ENCODE peak calls at places on chromosomes 13 and 19, in four cellular contexts. I, X, G and T are unnamed samples.

GRCh38 chr13:94661396-94661795 is 50.9 kb downstream of the SOX21 start:
- DNase-seq in G (no peak), X (no peak), I (no peak), T (no peak)

GRCh38 chr19:45448887-45449299 is 18.9 kb upstream of the FOSB start:
- DNase-seq in G (no peak), I (no peak), X (no peak), T (peak; percentile 57)

GRCh38 chr13:96816874-96817273 is 177.4 kb downstream of the OXGR1 start:
- DNase-seq in G (no peak), I (no peak), X (no peak), T (no peak)

GRCh38 chr19:996051-996838 is 4.0 kb upstream of the GRIN3B start:
- DNase-seq in G (peak; percentile 72), I (peak; percentile 42), X (peak; percentile 47), T (peak; percentile 33)

GRCh38 chr13:31201341-31202024 is 1.7 kb downstream of the B3GLCT start:
- DNase-seq in I (peak; percentile 27), X (no peak), G (no peak), T (no peak)

GRCh38 chr19:3785938-3786824 is at the start of gene MATK:
- DNase-seq in I (no peak), G (peak; percentile 49), X (no peak), T (no peak)

GRCh38 chr19:861756-862528 is 2.5 kb downstream of the CFD start:
- DNase-seq in I (peak; percentile 51), X (peak; percentile 76), G (peak; percentile 88), T (no peak)

GRCh38 chr13:41780736-41781708 is 179.9 kb downstream of the VWA8 start:
- DNase-seq in G (no peak), X (no peak), I (peak; percentile 13), T (no peak)

GRCh38 chr13:24861617-24862362 is 97.8 kb downstream of the RNF17 start:
- DNase-seq in I (no peak), G (no peak), X (no peak), T (no peak)

GRCh38 chr19:8552810-8553209 is 24.4 kb downstream of the MYO1F start:
- DNase-seq in X (no peak), G (no peak), I (no peak), T (peak; percentile 3)

GRCh38 chr13:32669030-32669646 is 82.9 kb downstream of the PDS5B start:
- DNase-seq in I (peak; percentile 25), G (peak; percentile 11), X (no peak), T (no peak)

GRCh38 chr19:37948362-37948761 is 41.4 kb downstream of the SIPA1L3 start:
- DNase-seq in X (no peak), I (no peak), G (no peak), T (no peak)

GRCh38 chr19:3979289-3979673 is 6.0 kb downstream of the EEF2 start:
- DNase-seq in I (no peak), G (no peak), X (no peak), T (no peak)

GRCh38 chr19:14337510-14337909 is 43.7 kb upstream of the ADGRE5 start:
- DNase-seq in X (peak; percentile 78), I (no peak), G (no peak), T (no peak)

GRCh38 chr19:5921777-5922176 is 7.7 kb downstream of the CAPS start:
- DNase-seq in G (no peak), I (no peak), X (no peak), T (no peak)

GRCh38 chr19:6467384-6467783 is 3.3 kb downstream of the CRB3 start:
- DNase-seq in X (no peak), G (no peak), I (no peak), T (no peak)

GRCh38 chr19:55189424-55189823 is 9.3 kb upstream of the SYT5 start:
- DNase-seq in I (peak; percentile 44), X (no peak), G (no peak), T (no peak)

GRCh38 chr19:42281175-42282035 is 12.4 kb downstream of the CIC start:
- DNase-seq in G (no peak), X (peak; percentile 62), I (peak; percentile 54), T (peak; percentile 51)

GRCh38 chr13:113452942-113453901 is at the start of gene ADPRHL1:
- DNase-seq in I (no peak), X (no peak), G (no peak), T (no peak)

GRCh38 chr13:51666316-51666715 is 82.1 kb downstream of the WDFY2 start:
- DNase-seq in X (no peak), I (no peak), G (no peak), T (no peak)

GRCh38 chr13:99830931-99831330 is 140.6 kb downstream of the ZIC5 start:
- DNase-seq in G (no peak), X (no peak), I (no peak), T (no peak)

GRCh38 chr13:67099494-67099893 is 130.6 kb downstream of the PCDH9 start:
- DNase-seq in X (no peak), G (no peak), I (no peak), T (no peak)

GRCh38 chr13:19184176-19184575 is 2.6 kb upstream of the TUBA3C start:
- DNase-seq in X (no peak), G (no peak), I (no peak), T (no peak)

GRCh38 chr19:47284324-47284899 is 9.7 kb downstream of the INAFM1 start:
- DNase-seq in G (peak; percentile 57), X (peak; percentile 62), I (peak; percentile 58), T (peak; percentile 75)

GRCh38 chr13:63198076-63198475 is 1782.4 kb upstream of the PCDH20 start:
- DNase-seq in G (no peak), I (no peak), X (no peak), T (no peak)

GRCh38 chr13:111460548-111461444 is 140.4 kb downstream of the TEX29 start:
- DNase-seq in I (peak; percentile 59), X (no peak), G (no peak), T (peak; percentile 24)

GRCh38 chr13:33918199-33918932 is 100.4 kb downstream of the RFC3 start:
- DNase-seq in I (peak; percentile 18), X (no peak), G (no peak), T (no peak)

GRCh38 chr19:42280761-42281174 is 11.7 kb downstream of the CIC start:
- DNase-seq in I (no peak), G (no peak), X (peak; percentile 52), T (no peak)

GRCh38 chr13:31209172-31209818 is 9.5 kb downstream of the B3GLCT start:
- DNase-seq in G (no peak), X (no peak), I (peak; percentile 33), T (no peak)

DNA sequence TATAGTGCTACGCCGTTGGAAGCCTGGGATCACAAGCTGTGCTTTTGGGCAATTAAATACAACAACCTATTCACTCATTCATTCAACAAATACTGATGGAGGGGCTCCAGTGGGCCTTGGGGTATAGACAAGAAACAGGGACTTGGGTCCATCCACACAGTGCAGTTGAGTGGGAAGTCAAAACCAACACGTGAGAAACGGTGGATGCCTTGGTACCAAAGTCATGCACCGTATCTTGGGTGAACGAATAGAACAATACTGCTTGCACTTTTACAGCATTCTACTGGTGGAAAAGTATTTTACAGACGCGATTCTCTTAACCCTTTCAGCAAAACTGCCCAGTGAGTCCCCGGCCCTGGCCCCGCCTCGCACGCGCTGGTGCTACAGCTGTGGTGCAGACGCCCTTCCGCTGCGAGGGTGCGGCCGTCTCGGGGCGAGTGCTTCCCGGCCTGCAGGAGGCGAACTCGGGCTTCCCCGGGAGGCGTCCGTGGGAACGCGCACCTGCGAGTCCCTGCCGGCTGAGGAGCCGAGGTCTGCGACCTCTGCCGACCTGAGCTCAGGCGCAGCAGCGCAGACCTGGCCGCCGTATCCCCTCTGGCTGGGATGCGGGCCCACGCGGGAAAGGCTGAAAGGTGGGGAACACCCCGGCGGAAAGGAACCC is 8.3 kb downstream of the TNFRSF19 start:
- DNase-seq in G (peak; percentile 74), I (peak; percentile 84), X (peak; percentile 80), T (peak; percentile 78)
- TF ChIP-seq CTCF in G (peak; percentile 61), I (peak; percentile 63), X (peak; percentile 59), T (peak; percentile 40)

DNA sequence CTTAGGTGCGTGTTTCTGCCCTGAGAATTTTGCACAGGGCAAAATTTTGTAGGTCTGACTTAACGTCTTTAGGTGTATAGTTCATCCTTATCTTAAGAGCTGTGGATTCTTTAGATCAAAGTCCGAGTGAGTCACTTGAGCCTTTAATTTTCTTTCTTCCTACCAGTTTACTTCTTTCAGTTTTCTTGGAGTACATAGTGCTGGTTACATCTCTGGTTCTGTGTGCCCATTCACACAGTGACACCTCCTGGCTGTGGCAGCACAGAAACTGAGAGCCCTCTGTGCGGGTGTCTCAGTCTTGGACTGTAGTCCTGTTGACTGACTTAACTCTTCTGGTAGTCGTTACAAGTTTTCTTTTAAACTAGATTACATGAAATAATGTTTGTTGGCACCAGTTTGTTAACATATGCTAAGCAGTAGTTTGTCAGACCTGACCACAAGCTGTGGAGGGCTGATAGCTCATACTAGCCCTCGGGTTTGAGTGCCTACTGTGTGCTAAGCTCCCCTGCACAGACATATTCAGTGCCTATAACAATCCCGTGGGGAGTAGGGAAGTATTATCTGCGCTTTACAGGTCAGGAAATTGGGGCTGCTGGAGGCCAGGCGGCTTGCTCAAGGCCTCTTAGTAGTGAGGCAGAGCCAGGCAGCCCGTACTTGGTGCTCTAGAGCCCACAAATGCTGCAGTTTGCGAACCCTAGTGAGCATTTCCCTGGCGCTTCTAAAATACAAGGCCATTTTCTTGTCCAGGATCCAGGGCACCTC is 1.6 kb downstream of the GATAD2A start:
- DNase-seq in X (peak; percentile 72), I (peak; percentile 58), G (no peak), T (peak; percentile 34)
- TF ChIP-seq CTCF in X (peak; percentile 26), I (peak; percentile 45), G (peak; percentile 33), T (no peak)

DNA sequence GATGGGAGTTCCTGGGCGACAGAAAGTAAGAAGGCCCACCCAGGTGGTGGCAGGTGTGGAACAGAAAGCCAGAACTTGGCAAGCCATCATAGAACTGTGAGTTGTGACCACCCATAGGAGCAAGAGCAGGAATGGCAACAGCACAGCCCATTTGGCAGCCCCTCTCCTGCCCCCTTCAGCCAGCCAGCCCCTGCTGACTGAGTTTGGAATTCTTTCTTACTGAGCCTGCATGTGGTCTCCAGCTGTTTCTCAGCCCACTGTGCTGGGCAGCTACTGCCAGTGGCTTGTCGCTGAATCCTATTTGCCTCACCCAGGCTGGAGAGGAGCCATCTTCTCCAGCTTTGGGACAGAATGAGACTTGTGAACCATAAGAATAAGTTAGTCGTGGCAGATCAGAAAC is 28.3 kb downstream of the CNMD start:
- DNase-seq in I (no peak), G (no peak), X (no peak), T (no peak)
- TF ChIP-seq CTCF in I (no peak), G (no peak), X (no peak), T (no peak)

GRCh38 chr13:75687145-75687763 is 51.1 kb downstream of the LMO7 start:
- DNase-seq in G (no peak), X (no peak), I (no peak), T (no peak)

GRCh38 chr13:75679459-75679858 is 43.3 kb downstream of the LMO7 start:
- DNase-seq in G (no peak), I (no peak), X (no peak), T (no peak)

GRCh38 chr13:75691183-75691582 is 55.1 kb downstream of the LMO7 start:
- DNase-seq in I (no peak), G (no peak), X (no peak), T (no peak)

GRCh38 chr13:75689686-75690085 is 53.6 kb downstream of the LMO7 start:
- DNase-seq in G (no peak), X (no peak), I (no peak), T (no peak)

DNA sequence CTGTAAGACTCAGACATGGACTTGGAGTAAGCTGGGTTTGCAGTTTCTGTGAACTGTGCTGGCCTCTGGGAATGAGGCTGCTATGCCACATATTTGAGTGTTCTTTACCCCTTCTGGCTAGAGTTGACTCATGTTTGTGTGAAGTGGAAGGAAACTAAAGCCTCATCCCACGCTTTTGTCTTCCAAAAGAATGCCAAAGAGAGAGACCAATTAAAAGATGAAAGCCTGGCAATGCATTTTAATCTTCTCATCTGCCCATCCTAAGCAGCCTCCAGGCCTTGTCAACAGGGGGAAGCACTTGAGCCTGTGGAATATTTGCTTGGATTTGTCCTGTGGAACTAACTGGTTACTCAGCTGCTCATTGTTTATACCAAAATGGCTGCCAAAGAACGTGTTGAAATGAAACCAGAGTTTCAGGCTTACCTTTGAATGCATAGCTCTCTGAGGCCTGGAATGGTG is 49.1 kb downstream of the LMO7 start:
- DNase-seq in X (no peak), I (no peak), G (no peak), T (no peak)
- TF ChIP-seq CTCF in X (no peak), I (no peak), G (no peak), T (no peak)